ENCODE peak calls at places on chromosomes 12 and 14, in eight cellular contexts. One of them, this sample, is unnamed.

GRCh38 chr12:1933342-1933992 is 15.0 kb upstream of the CACNA2D4 start:
- DNase-seq in HFFc6: no peak
- DNase-seq in HCT116: no peak
- DNase-seq in AML-193: no peak
- DNase-seq in stimulated activated CD4-positive, alpha-beta T cell treated with anti-CD3 and anti-CD28 coated beads, Interleukin-4, amount 100 ng/mL, for 4 hours: no peak
- DNase-seq in nephron progenitor cell: peak
- DNase-seq in AG04449: no peak
- DNase-seq in SW480: no peak
- DNase-seq in this sample: no peak

GRCh38 chr12:71755146-71755892 is 656 bp downstream of the RAB21 start:
- DNase-seq in HFFc6: peak
- DNase-seq in HCT116: no peak
- DNase-seq in AML-193: peak
- DNase-seq in stimulated activated CD4-positive, alpha-beta T cell treated with anti-CD3 and anti-CD28 coated beads, Interleukin-4, amount 100 ng/mL, for 4 hours: peak
- DNase-seq in nephron progenitor cell: no peak
- DNase-seq in AG04449: no peak
- DNase-seq in SW480: peak
- DNase-seq in this sample: peak

GRCh38 chr12:119938049-119938667 is 50.9 kb upstream of the BICDL1 start:
- DNase-seq in HFFc6: peak
- DNase-seq in HCT116: peak
- DNase-seq in AML-193: peak
- DNase-seq in stimulated activated CD4-positive, alpha-beta T cell treated with anti-CD3 and anti-CD28 coated beads, Interleukin-4, amount 100 ng/mL, for 4 hours: peak
- DNase-seq in nephron progenitor cell: peak
- DNase-seq in AG04449: no peak
- DNase-seq in SW480: peak
- DNase-seq in this sample: peak

GRCh38 chr14:34676516-34677211 is 37.7 kb downstream of the CFL2 start:
- DNase-seq in HFFc6: no peak
- DNase-seq in HCT116: no peak
- DNase-seq in AML-193: no peak
- DNase-seq in stimulated activated CD4-positive, alpha-beta T cell treated with anti-CD3 and anti-CD28 coated beads, Interleukin-4, amount 100 ng/mL, for 4 hours: no peak
- DNase-seq in nephron progenitor cell: no peak
- DNase-seq in AG04449: no peak
- DNase-seq in SW480: no peak
- DNase-seq in this sample: no peak

GRCh38 chr12:112182499-112182898 is 57.1 kb downstream of the TRAFD1 start:
- DNase-seq in HFFc6: no peak
- DNase-seq in HCT116: no peak
- DNase-seq in AML-193: no peak
- DNase-seq in stimulated activated CD4-positive, alpha-beta T cell treated with anti-CD3 and anti-CD28 coated beads, Interleukin-4, amount 100 ng/mL, for 4 hours: no peak
- DNase-seq in nephron progenitor cell: no peak
- DNase-seq in AG04449: no peak
- DNase-seq in SW480: no peak
- DNase-seq in this sample: no peak

GRCh38 chr12:111445311-111446043 is 39.8 kb downstream of the SH2B3 start:
- DNase-seq in HFFc6: no peak
- DNase-seq in HCT116: no peak
- DNase-seq in AML-193: no peak
- DNase-seq in stimulated activated CD4-positive, alpha-beta T cell treated with anti-CD3 and anti-CD28 coated beads, Interleukin-4, amount 100 ng/mL, for 4 hours: no peak
- DNase-seq in nephron progenitor cell: no peak
- DNase-seq in AG04449: no peak
- DNase-seq in SW480: no peak
- DNase-seq in this sample: no peak

GRCh38 chr14:22305563-22306127 is 283.4 kb downstream of the DAD1 start:
- DNase-seq in HFFc6: no peak
- DNase-seq in HCT116: no peak
- DNase-seq in AML-193: no peak
- DNase-seq in stimulated activated CD4-positive, alpha-beta T cell treated with anti-CD3 and anti-CD28 coated beads, Interleukin-4, amount 100 ng/mL, for 4 hours: no peak
- DNase-seq in nephron progenitor cell: no peak
- DNase-seq in AG04449: no peak
- DNase-seq in SW480: no peak
- DNase-seq in this sample: no peak

GRCh38 chr14:24179961-24180726 is 8.3 kb downstream of the REC8 start:
- DNase-seq in HFFc6: peak
- DNase-seq in HCT116: no peak
- DNase-seq in AML-193: no peak
- DNase-seq in stimulated activated CD4-positive, alpha-beta T cell treated with anti-CD3 and anti-CD28 coated beads, Interleukin-4, amount 100 ng/mL, for 4 hours: no peak
- DNase-seq in nephron progenitor cell: no peak
- DNase-seq in AG04449: peak
- DNase-seq in SW480: no peak
- DNase-seq in this sample: peak

GRCh38 chr14:73477618-73478266 is 13.0 kb upstream of the RIOX1 start:
- DNase-seq in HFFc6: no peak
- DNase-seq in HCT116: no peak
- DNase-seq in AML-193: no peak
- DNase-seq in stimulated activated CD4-positive, alpha-beta T cell treated with anti-CD3 and anti-CD28 coated beads, Interleukin-4, amount 100 ng/mL, for 4 hours: no peak
- DNase-seq in nephron progenitor cell: no peak
- DNase-seq in AG04449: no peak
- DNase-seq in SW480: no peak
- DNase-seq in this sample: no peak

GRCh38 chr14:37142835-37143499 is 29.4 kb downstream of the SLC25A21 start:
- DNase-seq in HFFc6: peak
- DNase-seq in HCT116: no peak
- DNase-seq in AML-193: no peak
- DNase-seq in stimulated activated CD4-positive, alpha-beta T cell treated with anti-CD3 and anti-CD28 coated beads, Interleukin-4, amount 100 ng/mL, for 4 hours: no peak
- DNase-seq in nephron progenitor cell: no peak
- DNase-seq in AG04449: no peak
- DNase-seq in SW480: no peak
- DNase-seq in this sample: no peak

GRCh38 chr14:51448831-51449665 is 202.7 kb upstream of the FRMD6 start:
- DNase-seq in HFFc6: peak
- DNase-seq in HCT116: no peak
- DNase-seq in AML-193: no peak
- DNase-seq in stimulated activated CD4-positive, alpha-beta T cell treated with anti-CD3 and anti-CD28 coated beads, Interleukin-4, amount 100 ng/mL, for 4 hours: no peak
- DNase-seq in nephron progenitor cell: no peak
- DNase-seq in AG04449: peak
- DNase-seq in SW480: no peak
- DNase-seq in this sample: no peak

GRCh38 chr14:90615444-90616095 is 200.7 kb downstream of the TTC7B start:
- DNase-seq in HFFc6: no peak
- DNase-seq in HCT116: no peak
- DNase-seq in AML-193: no peak
- DNase-seq in stimulated activated CD4-positive, alpha-beta T cell treated with anti-CD3 and anti-CD28 coated beads, Interleukin-4, amount 100 ng/mL, for 4 hours: no peak
- DNase-seq in nephron progenitor cell: peak
- DNase-seq in AG04449: no peak
- DNase-seq in SW480: no peak
- DNase-seq in this sample: no peak

GRCh38 chr14:92481811-92482559 is 31.6 kb upstream of the RIN3 start:
- DNase-seq in HFFc6: no peak
- DNase-seq in HCT116: no peak
- DNase-seq in AML-193: no peak
- DNase-seq in stimulated activated CD4-positive, alpha-beta T cell treated with anti-CD3 and anti-CD28 coated beads, Interleukin-4, amount 100 ng/mL, for 4 hours: no peak
- DNase-seq in nephron progenitor cell: no peak
- DNase-seq in AG04449: no peak
- DNase-seq in SW480: no peak
- DNase-seq in this sample: no peak

GRCh38 chr12:66144796-66145754 is 14.5 kb upstream of the LLPH start:
- DNase-seq in HFFc6: peak
- DNase-seq in HCT116: peak
- DNase-seq in AML-193: peak
- DNase-seq in stimulated activated CD4-positive, alpha-beta T cell treated with anti-CD3 and anti-CD28 coated beads, Interleukin-4, amount 100 ng/mL, for 4 hours: no peak
- DNase-seq in nephron progenitor cell: no peak
- DNase-seq in AG04449: no peak
- DNase-seq in SW480: peak
- DNase-seq in this sample: peak

GRCh38 chr14:65062096-65063075 is 39.9 kb downstream of the MAX start:
- DNase-seq in HFFc6: no peak
- DNase-seq in HCT116: no peak
- DNase-seq in AML-193: no peak
- DNase-seq in stimulated activated CD4-positive, alpha-beta T cell treated with anti-CD3 and anti-CD28 coated beads, Interleukin-4, amount 100 ng/mL, for 4 hours: no peak
- DNase-seq in nephron progenitor cell: no peak
- DNase-seq in AG04449: no peak
- DNase-seq in SW480: no peak
- DNase-seq in this sample: peak

GRCh38 chr12:1800646-1801284 is 19.6 kb upstream of the LRTM2 start:
- DNase-seq in HFFc6: peak
- DNase-seq in HCT116: no peak
- DNase-seq in AML-193: no peak
- DNase-seq in stimulated activated CD4-positive, alpha-beta T cell treated with anti-CD3 and anti-CD28 coated beads, Interleukin-4, amount 100 ng/mL, for 4 hours: no peak
- DNase-seq in nephron progenitor cell: peak
- DNase-seq in AG04449: no peak
- DNase-seq in SW480: no peak
- DNase-seq in this sample: peak

GRCh38 chr14:103500148-103500990 is 22.3 kb downstream of the CKB start:
- DNase-seq in HFFc6: peak
- DNase-seq in HCT116: no peak
- DNase-seq in AML-193: peak
- DNase-seq in stimulated activated CD4-positive, alpha-beta T cell treated with anti-CD3 and anti-CD28 coated beads, Interleukin-4, amount 100 ng/mL, for 4 hours: peak
- DNase-seq in nephron progenitor cell: peak
- DNase-seq in AG04449: peak
- DNase-seq in SW480: peak
- DNase-seq in this sample: peak

This sample was measured in RKO.